ENCODE peak calls at places on chromosomes 4 and X, in seven cellular contexts. P is CD8-positive, alpha-beta T cell; T is activated naive CD8-positive, alpha-beta T cell treated with anti-CD3 and anti-CD28 coated beads, Interleukin-2, amount 10 ng/mL, durations not matched to agents 7 days and 5 days; F is activated CD4-positive, CD25-positive, alpha-beta regulatory T cell treated with anti-CD3 and anti-CD28 coated beads, Interleukin-2, amount 50 U/mL, for 16 hours; S is central memory CD4-positive, alpha-beta T cell; Y is natural killer cell treated with Interleukin-12 subunit alpha and Interleukin-12 subunit beta and Interleukin-15 and Interleukin-18, amount 100 ng/mL, for 72 hours; M is sciatic nerve. D is an unnamed sample.

GRCh38 chrX:53262918-53263394 is 18.4 kb downstream of the IQSEC2 start:
- DNase-seq in Y (no peak), P (no peak), S (no peak), F (no peak), M (no peak), T (no peak), D (no peak)

GRCh38 chr4:53702334-53703266 is 111.3 kb upstream of the LNX1 start:
- DNase-seq in T (no peak), M (peak), S (no peak), F (no peak), P (no peak), Y (no peak), D (peak)

GRCh38 chr4:2339458-2340271 is 77.8 kb upstream of the MXD4 start:
- DNase-seq in F (no peak), M (no peak), S (no peak), P (no peak), T (peak), Y (peak), D (no peak)

GRCh38 chr4:42265782-42266602 is 113.5 kb upstream of the BEND4 start:
- DNase-seq in P (no peak), M (no peak), Y (no peak), F (no peak), S (no peak), T (no peak), D (no peak)

GRCh38 chrX:15645266-15645665 is 19.3 kb downstream of the CLTRN start:
- DNase-seq in P (no peak), F (no peak), S (no peak), M (no peak), T (no peak), Y (no peak), D (no peak)

GRCh38 chr4:148447672-148448071 is 5.5 kb upstream of the NR3C2 start:
- DNase-seq in M (no peak), P (no peak), T (no peak), S (peak), F (no peak), Y (no peak), D (no peak)

GRCh38 chrX:23908219-23909003 is 605 bp downstream of the CXorf58 start:
- DNase-seq in Y (no peak), T (no peak), P (no peak), S (no peak), F (no peak), M (no peak), D (no peak)

GRCh38 chrX:840556-840955 is 210.0 kb downstream of the SHOX start:
- DNase-seq in P (no peak), Y (no peak), S (no peak), M (no peak), T (no peak), F (no peak), D (no peak)

GRCh38 chr4:78706302-78706701 is 69.8 kb upstream of the BMP2K start:
- DNase-seq in P (no peak), F (no peak), T (no peak), Y (no peak), M (no peak), S (no peak), D (no peak)